ENCODE peak calls at places on chromosomes 7 and 10, in nine cellular contexts. M is EL; T is iris pigment epithelial cell; U is activated T-helper 1 cell treated with Interleukin-2 at 50 U/mL for 16 hours; Y is endothelial cell; W is effector CD8-positive, alpha-beta T cell; P is skeletal muscle cell; R is activated T-cell treated with anti-CD3 and anti-CD28 coated beads for 24 hours; F is fibroblast of the conjunctiva. J is an unnamed sample.

GRCh38 chr10:43569681-43570080 is 4.7 kb downstream of the ZNF239 start:
- DNase-seq in M (no peak), T (no peak), U (no peak), Y (no peak), W (no peak), P (no peak), R (no peak), F (no peak), J (no peak)

GRCh38 chr7:157764193-157764592 is 427.4 kb downstream of the DNAJB6 start:
- DNase-seq in M (no peak), T (no peak), U (no peak), Y (no peak), W (no peak), P (no peak), R (no peak), F (no peak), J (no peak)

GRCh38 chr10:35456784-35457183 is 120.5 kb downstream of the CCNY start:
- DNase-seq in M (no peak), T (no peak), U (no peak), Y (no peak), W (no peak), P (no peak), R (no peak), F (no peak), J (no peak)

GRCh38 chr7:45366432-45366831 is 207.7 kb upstream of the ADCY1 start:
- DNase-seq in M (no peak), T (no peak), U (no peak), Y (no peak), W (no peak), P (no peak), R (no peak), F (no peak), J (no peak)

GRCh38 chr10:122344741-122345258 is 29.7 kb upstream of the PLEKHA1 start:
- DNase-seq in M (peak; percentile 15), T (peak; percentile 28), U (no peak), Y (no peak), W (no peak), P (no peak), R (no peak), F (no peak), J (no peak)

GRCh38 chr7:80826520-80827237 is 92.2 kb downstream of the SEMA3C start:
- DNase-seq in M (peak; percentile 72), T (peak; percentile 59), U (no peak), Y (no peak), W (no peak), P (no peak), R (no peak), F (no peak), J (no peak)

GRCh38 chr7:156236936-156237599 is 403.5 kb upstream of the RNF32 start:
- DNase-seq in M (no peak), T (no peak), U (no peak), Y (no peak), W (no peak), P (no peak), R (no peak), F (no peak), J (no peak)

GRCh38 chr7:47483604-47484273 is 98.2 kb downstream of the TNS3 start:
- DNase-seq in M (no peak), T (no peak), U (no peak), Y (peak; percentile 27), W (no peak), P (no peak), R (no peak), F (no peak), J (no peak)

GRCh38 chr10:72315611-72316385 is 38.9 kb downstream of the DNAJB12 start:
- DNase-seq in M (no peak), T (peak; percentile 48), U (no peak), Y (no peak), W (no peak), P (no peak), R (no peak), F (peak; percentile 80), J (no peak)

GRCh38 chr7:6558837-6559236 is 7.6 kb upstream of the GRID2IP start:
- DNase-seq in M (peak; percentile 73), T (peak; percentile 35), U (no peak), Y (peak; percentile 45), W (no peak), P (no peak), R (no peak), F (no peak), J (peak; percentile 46)

GRCh38 chr10:86970152-86970886 is 2.0 kb downstream of the ADIRF start:
- DNase-seq in M (peak; percentile 78), T (no peak), U (no peak), Y (no peak), W (no peak), P (no peak), R (no peak), F (peak; percentile 59), J (peak; percentile 76)

GRCh38 chr10:62373639-62373994 is 552 bp upstream of the ZNF365 start:
- DNase-seq in M (no peak), T (no peak), U (no peak), Y (no peak), W (no peak), P (no peak), R (no peak), F (no peak), J (no peak)

GRCh38 chr10:1094112-1095057 is 38.2 kb downstream of the WDR37 start:
- DNase-seq in M (no peak), T (no peak), U (no peak), Y (no peak), W (no peak), P (no peak), R (peak; percentile 53), F (no peak), J (no peak)

GRCh38 chr7:55019329-55019690 is 493 bp downstream of the EGFR start:
- DNase-seq in M (peak; percentile 40), T (peak; percentile 46), U (no peak), Y (peak; percentile 36), W (no peak), P (no peak), R (no peak), F (no peak), J (peak; percentile 54)

GRCh38 chr7:155796381-155797261 is 15.6 kb downstream of the SHH start:
- DNase-seq in M (no peak), T (peak; percentile 16), U (peak; percentile 48), Y (peak; percentile 87), W (peak; percentile 47), P (no peak), R (peak; percentile 62), F (no peak), J (peak; percentile 87)

GRCh38 chr7:30984359-30985107 is 20.8 kb downstream of the GHRHR start:
- DNase-seq in M (peak; percentile 49), T (peak; percentile 36), U (no peak), Y (no peak), W (no peak), P (no peak), R (no peak), F (peak; percentile 55), J (no peak)

GRCh38 chr10:91782539-91782938 is 15.7 kb upstream of the TNKS2 start:
- DNase-seq in M (no peak), T (no peak), U (no peak), Y (no peak), W (no peak), P (no peak), R (no peak), F (no peak), J (no peak)

GRCh38 chr10:123227706-123228105 is 73.5 kb downstream of the BUB3 start:
- DNase-seq in M (no peak), T (no peak), U (no peak), Y (no peak), W (no peak), P (no peak), R (no peak), F (no peak), J (no peak)

GRCh38 chr10:4183761-4184261 is 398.8 kb upstream of the KLF6 start:
- DNase-seq in M (peak; percentile 31), T (peak; percentile 69), U (no peak), Y (no peak), W (no peak), P (no peak), R (no peak), F (peak; percentile 68), J (no peak)

GRCh38 chr7:130350945-130351663 is 6.5 kb downstream of the CPA5 start:
- DNase-seq in M (no peak), T (no peak), U (no peak), Y (no peak), W (no peak), P (no peak), R (no peak), F (no peak), J (no peak)

GRCh38 chr7:108093341-108093740 is 36.8 kb downstream of the LAMB4 start:
- DNase-seq in M (no peak), T (peak; percentile 63), U (no peak), Y (no peak), W (no peak), P (no peak), R (no peak), F (peak; percentile 53), J (no peak)

GRCh38 chr10:29109700-29110099 is 179.2 kb upstream of the LYZL1 start:
- DNase-seq in M (no peak), T (no peak), U (no peak), Y (no peak), W (no peak), P (no peak), R (no peak), F (no peak), J (no peak)

GRCh38 chr10:63491558-63492316 is 26.0 kb upstream of the JMJD1C start:
- DNase-seq in M (peak; percentile 61), T (peak; percentile 90), U (no peak), Y (no peak), W (no peak), P (peak; percentile 93), R (no peak), F (peak; percentile 94), J (no peak)

GRCh38 chr7:103905997-103906396 is 83.5 kb downstream of the RELN start:
- DNase-seq in M (no peak), T (no peak), U (no peak), Y (no peak), W (no peak), P (no peak), R (no peak), F (no peak), J (no peak)